ENCODE peak calls at places on chromosomes 5 and 9, in nine cellular contexts. One of them, this sample, is unnamed.

GRCh38 chr9:113186241-113186755 is 34.8 kb downstream of the FKBP15 start:
- DNase-seq in SK-MEL-5: no peak
- DNase-seq in activated CD4-positive, alpha-beta T cell treated with anti-CD3 and anti-CD28 coated beads for 48 hours: no peak
- DNase-seq in hypothalamus: no peak
- DNase-seq in COLO829: no peak
- DNase-seq in NCI-H2171: no peak
- DNase-seq in GM23338: no peak
- DNase-seq in epithelial cell of esophagus: peak; percentile 8
- DNase-seq in progenitor cell of endocrine pancreas: no peak
- DNase-seq in this sample: no peak

GRCh38 chr9:90909225-90909624 is 107.6 kb downstream of the SYK start:
- DNase-seq in SK-MEL-5: no peak
- DNase-seq in activated CD4-positive, alpha-beta T cell treated with anti-CD3 and anti-CD28 coated beads for 48 hours: no peak
- DNase-seq in hypothalamus: no peak
- DNase-seq in COLO829: no peak
- DNase-seq in NCI-H2171: no peak
- DNase-seq in GM23338: no peak
- DNase-seq in epithelial cell of esophagus: no peak
- DNase-seq in progenitor cell of endocrine pancreas: no peak
- DNase-seq in this sample: no peak

GRCh38 chr5:124519396-124519795 is 227.0 kb downstream of the ZNF608 start:
- DNase-seq in SK-MEL-5: peak; percentile 46
- DNase-seq in activated CD4-positive, alpha-beta T cell treated with anti-CD3 and anti-CD28 coated beads for 48 hours: no peak
- DNase-seq in hypothalamus: no peak
- DNase-seq in COLO829: no peak
- DNase-seq in NCI-H2171: no peak
- DNase-seq in GM23338: no peak
- DNase-seq in epithelial cell of esophagus: peak; percentile 61
- DNase-seq in progenitor cell of endocrine pancreas: no peak
- DNase-seq in this sample: peak; percentile 40

GRCh38 chr5:11224788-11225187 is 463.8 kb upstream of the DAP start:
- DNase-seq in SK-MEL-5: no peak
- DNase-seq in activated CD4-positive, alpha-beta T cell treated with anti-CD3 and anti-CD28 coated beads for 48 hours: no peak
- DNase-seq in hypothalamus: no peak
- DNase-seq in COLO829: no peak
- DNase-seq in NCI-H2171: no peak
- DNase-seq in GM23338: no peak
- DNase-seq in epithelial cell of esophagus: no peak
- DNase-seq in progenitor cell of endocrine pancreas: no peak
- DNase-seq in this sample: no peak

GRCh38 chr5:118326496-118327045 is 661.8 kb downstream of the DTWD2 start:
- DNase-seq in SK-MEL-5: no peak
- DNase-seq in activated CD4-positive, alpha-beta T cell treated with anti-CD3 and anti-CD28 coated beads for 48 hours: no peak
- DNase-seq in hypothalamus: no peak
- DNase-seq in COLO829: no peak
- DNase-seq in NCI-H2171: no peak
- DNase-seq in GM23338: no peak
- DNase-seq in epithelial cell of esophagus: peak; percentile 6
- DNase-seq in progenitor cell of endocrine pancreas: no peak
- DNase-seq in this sample: no peak

GRCh38 chr9:38211002-38211401 is 142.0 kb upstream of the SHB start:
- DNase-seq in SK-MEL-5: no peak
- DNase-seq in activated CD4-positive, alpha-beta T cell treated with anti-CD3 and anti-CD28 coated beads for 48 hours: no peak
- DNase-seq in hypothalamus: no peak
- DNase-seq in COLO829: no peak
- DNase-seq in NCI-H2171: no peak
- DNase-seq in GM23338: no peak
- DNase-seq in epithelial cell of esophagus: no peak
- DNase-seq in progenitor cell of endocrine pancreas: no peak
- DNase-seq in this sample: no peak

GRCh38 chr5:142697356-142697807 is 11.5 kb upstream of the FGF1 start:
- DNase-seq in SK-MEL-5: no peak
- DNase-seq in activated CD4-positive, alpha-beta T cell treated with anti-CD3 and anti-CD28 coated beads for 48 hours: no peak
- DNase-seq in hypothalamus: no peak
- DNase-seq in COLO829: no peak
- DNase-seq in NCI-H2171: no peak
- DNase-seq in GM23338: no peak
- DNase-seq in epithelial cell of esophagus: no peak
- DNase-seq in progenitor cell of endocrine pancreas: no peak
- DNase-seq in this sample: peak; percentile 59

GRCh38 chr5:169242175-169242848 is 58.6 kb downstream of the SLIT3 start:
- DNase-seq in SK-MEL-5: no peak
- DNase-seq in activated CD4-positive, alpha-beta T cell treated with anti-CD3 and anti-CD28 coated beads for 48 hours: no peak
- DNase-seq in hypothalamus: no peak
- DNase-seq in COLO829: no peak
- DNase-seq in NCI-H2171: no peak
- DNase-seq in GM23338: no peak
- DNase-seq in epithelial cell of esophagus: no peak
- DNase-seq in progenitor cell of endocrine pancreas: no peak
- DNase-seq in this sample: no peak

GRCh38 chr9:75087824-75088645 is at the start of the genes NMRK1 and OSTF1:
- DNase-seq in SK-MEL-5: peak; percentile 95
- DNase-seq in activated CD4-positive, alpha-beta T cell treated with anti-CD3 and anti-CD28 coated beads for 48 hours: peak; percentile 94
- DNase-seq in hypothalamus: peak; percentile 89
- DNase-seq in COLO829: peak; percentile 82
- DNase-seq in NCI-H2171: peak; percentile 91
- DNase-seq in GM23338: peak; percentile 97
- DNase-seq in epithelial cell of esophagus: peak; percentile 98
- DNase-seq in progenitor cell of endocrine pancreas: peak; percentile 94
- DNase-seq in this sample: peak; percentile 97

GRCh38 chr9:69678843-69679538 is 6.8 kb upstream of the APBA1 start:
- DNase-seq in SK-MEL-5: no peak
- DNase-seq in activated CD4-positive, alpha-beta T cell treated with anti-CD3 and anti-CD28 coated beads for 48 hours: no peak
- DNase-seq in hypothalamus: no peak
- DNase-seq in COLO829: no peak
- DNase-seq in NCI-H2171: no peak
- DNase-seq in GM23338: no peak
- DNase-seq in epithelial cell of esophagus: peak; percentile 49
- DNase-seq in progenitor cell of endocrine pancreas: no peak
- DNase-seq in this sample: no peak